ENCODE peak calls at places on chromosomes 1 and 21, in four cellular contexts. O, N, I and U are unnamed samples.

GRCh38 chr21:44761011-44761729 is 40.5 kb downstream of the UBE2G2 start:
- DNase-seq in O (no peak), I (no peak), N (no peak), U (no peak)

GRCh38 chr1:207833381-207833780 is 77.5 kb downstream of the CD34 start:
- DNase-seq in I (no peak), N (no peak), O (no peak), U (no peak)

GRCh38 chr1:236868625-236869467 is 73.8 kb downstream of the MTR start:
- DNase-seq in O (peak; percentile 52), I (no peak), N (no peak), U (peak; percentile 25)

GRCh38 chr1:19477284-19478240 is 7.8 kb downstream of the CAPZB start:
- DNase-seq in N (no peak), I (no peak), O (no peak), U (no peak)

GRCh38 chr21:42187976-42188653 is 30.8 kb upstream of the ABCG1 start:
- DNase-seq in N (no peak), O (no peak), I (no peak), U (no peak)

GRCh38 chr1:246428542-246429308 is 78.4 kb downstream of the SMYD3 start:
- DNase-seq in I (no peak), N (no peak), O (peak; percentile 93), U (no peak)

GRCh38 chr1:163980391-163980790 is 578.6 kb upstream of the PBX1 start:
- DNase-seq in I (no peak), O (no peak), N (no peak), U (no peak)

GRCh38 chr1:205351984-205352713 is 4.6 kb downstream of the KLHDC8A start:
- DNase-seq in N (no peak), O (no peak), I (no peak), U (no peak)

GRCh38 chr21:25373126-25374082 is 233.9 kb downstream of the MRPL39 start:
- DNase-seq in I (no peak), N (no peak), O (no peak), U (no peak)

GRCh38 chr1:224852901-224853568 is 76.4 kb upstream of the DNAH14 start:
- DNase-seq in O (peak; percentile 19), I (no peak), N (no peak), U (no peak)

GRCh38 chr21:36255650-36256047 is 64.3 kb upstream of the MORC3 start:
- DNase-seq in I (no peak), N (no peak), O (no peak), U (no peak)

GRCh38 chr1:200429221-200429751 is 19.4 kb upstream of the ZNF281 start:
- DNase-seq in I (no peak), O (peak; percentile 60), N (no peak), U (no peak)

GRCh38 chr21:42724226-42724920 is 71.0 kb downstream of the PDE9A start:
- DNase-seq in I (no peak), N (peak; percentile 68), O (peak; percentile 90), U (peak; percentile 35)

GRCh38 chr21:17438642-17439041 is 74.2 kb upstream of the CXADR start:
- DNase-seq in N (no peak), O (no peak), I (no peak), U (no peak)

GRCh38 chr1:221439734-221440436 is 302.0 kb downstream of the DUSP10 start:
- DNase-seq in N (peak; percentile 91), O (peak; percentile 98), I (no peak), U (peak; percentile 99)

GRCh38 chr1:206911064-206911663 is 10.6 kb downstream of the FCMR start:
- DNase-seq in I (no peak), O (peak; percentile 60), N (no peak), U (no peak)

GRCh38 chr1:81706650-81707435 is 93.9 kb upstream of the ADGRL2 start:
- DNase-seq in N (no peak), O (peak; percentile 21), I (no peak), U (no peak)

GRCh38 chr1:212641956-212642355 is 33.4 kb downstream of the ATF3 start:
- DNase-seq in O (no peak), N (no peak), I (no peak), U (no peak)

GRCh38 chr1:4970532-4970931 is 316.1 kb downstream of the AJAP1 start:
- DNase-seq in N (no peak), I (no peak), O (no peak), U (no peak)

GRCh38 chr21:42248783-42249597 is 30.1 kb downstream of the ABCG1 start:
- DNase-seq in N (no peak), I (no peak), O (no peak), U (no peak)

GRCh38 chr1:24474193-24474592 is 28.4 kb upstream of the RCAN3 start:
- DNase-seq in O (no peak), N (no peak), I (no peak), U (no peak)

GRCh38 chr21:38503588-38503987 is 5.3 kb upstream of the ERG start:
- DNase-seq in N (peak; percentile 4), I (no peak), O (peak; percentile 79), U (no peak)

GRCh38 chr1:225962440-225962975 is 21.5 kb upstream of the LEFTY2 start:
- DNase-seq in N (no peak), O (no peak), I (no peak), U (no peak)
- TF ChIP-seq CTCF in N (peak; percentile 78), O (peak; percentile 81), I (peak; percentile 63), U (peak; percentile 80)

GRCh38 chr1:16144325-16145029 is 11.4 kb downstream of the EPHA2 start:
- DNase-seq in I (no peak), O (no peak), N (no peak), U (no peak)
- H3K4me3 ChIP-seq in I (no peak overlapping the region), O (no peak overlapping the region), N (peak overlapping the region; percentile 40), U (peak overlapping the region; percentile 26)

GRCh38 chr1:7770939-7771672 is at the start of gene VAMP3:
- DNase-seq in N (peak; percentile 31), O (peak; percentile 75), I (peak; percentile 85), U (peak; percentile 32)
- TF ChIP-seq CTCF in N (no peak), O (no peak), I (no peak), U (no peak)

DNA sequence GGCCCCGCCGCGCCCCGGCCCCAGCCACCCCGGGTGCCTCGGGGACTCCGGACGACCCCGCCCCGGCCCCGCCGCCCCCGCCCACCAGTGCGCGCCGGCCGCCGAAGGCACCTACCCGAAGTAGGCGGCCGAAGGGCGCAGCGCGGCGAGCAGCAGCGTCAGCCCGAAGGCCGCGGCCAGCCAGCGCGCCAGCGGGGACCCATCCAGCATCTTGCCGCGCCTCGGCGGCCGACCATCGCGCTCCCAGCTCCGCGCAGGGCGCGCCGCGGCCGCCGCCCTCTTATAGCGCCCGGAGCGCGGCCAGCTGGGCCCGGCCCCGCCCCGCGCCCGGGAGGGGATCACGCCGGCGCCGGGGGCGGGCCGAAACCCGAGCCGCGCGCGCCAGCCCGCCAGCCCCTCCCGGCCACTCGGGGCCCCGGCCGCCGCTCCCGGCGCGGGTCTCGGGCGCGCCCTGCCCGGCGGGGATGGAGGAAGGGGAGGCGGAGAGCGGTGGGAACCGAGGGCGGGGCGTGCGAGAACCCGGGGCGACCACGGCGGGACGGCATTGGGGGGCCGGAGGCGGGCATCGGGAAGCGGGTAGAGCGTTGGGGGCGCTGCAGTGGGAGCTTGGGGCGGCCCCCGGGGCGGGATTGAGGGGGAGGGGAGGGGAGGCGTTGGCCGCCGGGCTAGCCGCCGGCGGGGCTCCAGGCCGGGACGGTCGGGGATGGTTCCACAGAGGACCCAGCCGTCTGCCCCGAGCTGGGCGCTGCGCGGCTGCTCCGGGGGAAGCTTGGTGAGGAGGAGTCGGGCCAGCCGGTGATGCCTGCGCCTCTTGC is at the start of gene WNT9A:
- DNase-seq in N (no peak), O (no peak), I (no peak), U (no peak)
- H3K4me3 ChIP-seq in N (peak within 1 kb of the TSS; percentile 56), O (peak within 1 kb of the TSS; percentile 47), I (peak within 1 kb of the TSS; percentile 65), U (peak within 1 kb of the TSS; percentile 62)

GRCh38 chr1:111441573-111442192 is 7.4 kb downstream of the WDR77 start:
- DNase-seq in N (no peak), O (no peak), I (no peak), U (no peak)
- TF ChIP-seq CTCF in N (peak; percentile 69), O (peak; percentile 76), I (peak; percentile 38), U (peak; percentile 68)

GRCh38 chr1:40475268-40475667 is 1.8 kb upstream of the ZFP69 start:
- DNase-seq in N (no peak), O (no peak), I (no peak), U (no peak)

GRCh38 chr1:40479156-40479555 is 2.1 kb downstream of the ZFP69 start:
- DNase-seq in I (no peak), N (no peak), O (no peak), U (no peak)

GRCh38 chr1:40476924-40477679 is at the start of gene ZFP69:
- DNase-seq in I (peak; percentile 31), N (no peak), O (peak; percentile 20), U (no peak)

GRCh38 chr1:40477680-40478057 is 579 bp downstream of the ZFP69 start:
- DNase-seq in I (no peak), N (no peak), O (peak; percentile 2), U (no peak)

GRCh38 chr1:40478276-40478675 is 1.2 kb downstream of the ZFP69 start:
- DNase-seq in I (no peak), N (no peak), O (no peak), U (no peak)
- H3K4me3 ChIP-seq in I (peak overlapping the region; percentile 68), N (peak overlapping the region; percentile 65), O (no peak overlapping the region), U (no peak overlapping the region)